ENCODE peak calls at places on chromosomes 7 and 10, in four cellular contexts. One of them, this sample, is unnamed.

GRCh38 chr7:148265896-148266295 is 324.7 kb upstream of the C7orf33 start:
- DNase-seq in GM12891: no peak
- DNase-seq in K562: no peak
- DNase-seq in GM12878: no peak
- DNase-seq in this sample: no peak

GRCh38 chr10:11014671-11015141 is 3.0 kb upstream of the CELF2 start:
- DNase-seq in GM12878: no peak
- DNase-seq in GM12891: no peak
- DNase-seq in K562: no peak
- DNase-seq in this sample: no peak

GRCh38 chr7:31311465-31312074 is 29.0 kb downstream of the NEUROD6 start:
- DNase-seq in K562: no peak
- DNase-seq in GM12878: no peak
- DNase-seq in GM12891: no peak
- DNase-seq in this sample: no peak

GRCh38 chr7:144674550-144674949 is 161.3 kb downstream of the TPK1 start:
- DNase-seq in GM12878: no peak
- DNase-seq in K562: no peak
- DNase-seq in GM12891: no peak
- DNase-seq in this sample: no peak

GRCh38 chr10:71086439-71087080 is 125.8 kb upstream of the UNC5B start:
- DNase-seq in GM12891: no peak
- DNase-seq in K562: no peak
- DNase-seq in GM12878: no peak
- DNase-seq in this sample: no peak

GRCh38 chr10:77165445-77166316 is 471.9 kb downstream of the KCNMA1 start:
- DNase-seq in GM12891: no peak
- DNase-seq in K562: peak; percentile 54
- DNase-seq in GM12878: peak; percentile 24
- DNase-seq in this sample: peak; percentile 11

GRCh38 chr10:25934673-25935139 is 677 bp downstream of the MYO3A start:
- DNase-seq in K562: peak; percentile 10
- DNase-seq in GM12878: no peak
- DNase-seq in GM12891: peak; percentile 45
- DNase-seq in this sample: no peak

GRCh38 chr7:102912742-102913141 is at the start of gene LRRC17:
- DNase-seq in K562: no peak
- DNase-seq in GM12878: no peak
- DNase-seq in GM12891: no peak
- DNase-seq in this sample: no peak

GRCh38 chr7:42174391-42174848 is 62.6 kb downstream of the GLI3 start:
- DNase-seq in GM12878: no peak
- DNase-seq in GM12891: no peak
- DNase-seq in K562: no peak
- DNase-seq in this sample: no peak

GRCh38 chr10:93337309-93337721 is 144.8 kb downstream of the MYOF start:
- DNase-seq in K562: no peak
- DNase-seq in GM12878: peak; percentile 21
- DNase-seq in GM12891: no peak
- DNase-seq in this sample: no peak

GRCh38 chr7:141221007-141221612 is 147.2 kb downstream of the TMEM178B start:
- DNase-seq in GM12878: no peak
- DNase-seq in K562: no peak
- DNase-seq in GM12891: no peak
- DNase-seq in this sample: no peak

GRCh38 chr10:24383681-24384106 is 174.8 kb downstream of the KIAA1217 start:
- DNase-seq in K562: peak; percentile 76
- DNase-seq in GM12878: peak; percentile 86
- DNase-seq in GM12891: peak; percentile 40
- DNase-seq in this sample: no peak

GRCh38 chr10:24382979-24383663 is 174.2 kb downstream of the KIAA1217 start:
- DNase-seq in K562: no peak
- DNase-seq in GM12891: peak; percentile 11
- DNase-seq in GM12878: no peak
- DNase-seq in this sample: no peak

GRCh38 chr10:24384954-24385353 is 176.0 kb downstream of the KIAA1217 start:
- DNase-seq in GM12891: no peak
- DNase-seq in K562: no peak
- DNase-seq in GM12878: no peak
- DNase-seq in this sample: no peak

GRCh38 chr10:24382596-24382978 is 173.6 kb downstream of the KIAA1217 start:
- DNase-seq in K562: no peak
- DNase-seq in GM12891: no peak
- DNase-seq in GM12878: no peak
- DNase-seq in this sample: no peak

GRCh38 chr10:24385776-24386175 is 176.8 kb downstream of the KIAA1217 start:
- DNase-seq in GM12891: no peak
- DNase-seq in GM12878: no peak
- DNase-seq in K562: no peak
- DNase-seq in this sample: no peak
- TF ChIP-seq SPI1 in GM12891: no peak
- TF ChIP-seq SPI1 in GM12878: no peak
- TF ChIP-seq SPI1 in K562: no peak
- TF ChIP-seq SPI1 in this sample: no peak

DNA sequence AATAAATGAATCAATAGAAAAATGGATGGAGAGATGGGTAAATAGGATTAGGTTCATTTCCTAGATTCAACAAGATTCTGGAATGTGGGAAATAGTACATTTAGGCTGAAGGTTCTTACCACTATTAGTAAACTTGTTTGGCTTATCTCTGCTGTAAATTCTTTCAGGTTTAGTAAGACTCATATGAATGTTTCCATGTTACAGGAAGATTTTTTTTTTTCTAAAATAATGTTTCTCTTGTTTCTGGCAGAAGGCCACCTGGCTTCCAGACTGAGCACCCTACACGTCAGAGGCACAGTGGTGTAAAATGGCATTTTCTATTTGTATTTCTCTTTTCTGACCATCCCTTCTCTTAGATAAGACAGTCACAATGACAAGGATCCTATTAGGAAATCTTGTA is 22.7 kb upstream of the AASS start:
- DNase-seq in K562: no peak
- DNase-seq in GM12891: no peak
- DNase-seq in GM12878: no peak
- DNase-seq in this sample: no peak
- TF ChIP-seq SPI1 in K562: no peak
- TF ChIP-seq SPI1 in GM12891: no peak
- TF ChIP-seq SPI1 in GM12878: no peak
- TF ChIP-seq SPI1 in this sample: no peak

GRCh38 chr7:33982425-33982786 is 77.1 kb downstream of the BMPER start:
- DNase-seq in K562: no peak
- DNase-seq in GM12891: no peak
- DNase-seq in GM12878: no peak
- DNase-seq in this sample: no peak

GRCh38 chr7:33981686-33982424 is 76.5 kb downstream of the BMPER start:
- DNase-seq in GM12891: no peak
- DNase-seq in GM12878: no peak
- DNase-seq in K562: no peak
- DNase-seq in this sample: no peak

GRCh38 chr7:33986456-33986855 is 81.1 kb downstream of the BMPER start:
- DNase-seq in GM12878: no peak
- DNase-seq in K562: no peak
- DNase-seq in GM12891: no peak
- DNase-seq in this sample: no peak

GRCh38 chr7:33986951-33987948 is 81.9 kb downstream of the BMPER start:
- DNase-seq in GM12891: no peak
- DNase-seq in GM12878: no peak
- DNase-seq in K562: no peak
- DNase-seq in this sample: no peak
- TF ChIP-seq SPI1 in GM12891: no peak
- TF ChIP-seq SPI1 in GM12878: no peak
- TF ChIP-seq SPI1 in K562: no peak
- TF ChIP-seq SPI1 in this sample: no peak

GRCh38 chr7:110841840-110842579 is 248.9 kb upstream of the LRRN3 start:
- DNase-seq in GM12891: no peak
- DNase-seq in K562: no peak
- DNase-seq in GM12878: no peak
- DNase-seq in this sample: no peak
- TF ChIP-seq SPI1 in GM12891: no peak
- TF ChIP-seq SPI1 in K562: no peak
- TF ChIP-seq SPI1 in GM12878: no peak
- TF ChIP-seq SPI1 in this sample: no peak

GRCh38 chr7:127657500-127657899 is 5.5 kb downstream of the SND1 start:
- DNase-seq in K562: no peak
- DNase-seq in GM12891: no peak
- DNase-seq in GM12878: no peak
- DNase-seq in this sample: no peak
- TF ChIP-seq SPI1 in K562: no peak
- TF ChIP-seq SPI1 in GM12891: no peak
- TF ChIP-seq SPI1 in GM12878: no peak
- TF ChIP-seq SPI1 in this sample: no peak

GRCh38 chr10:82529064-82529463 is 654.1 kb downstream of the NRG3 start:
- DNase-seq in K562: no peak
- DNase-seq in GM12891: no peak
- DNase-seq in GM12878: no peak
- DNase-seq in this sample: no peak
- TF ChIP-seq SPI1 in K562: no peak
- TF ChIP-seq SPI1 in GM12891: no peak
- TF ChIP-seq SPI1 in GM12878: no peak
- TF ChIP-seq SPI1 in this sample: no peak

DNA sequence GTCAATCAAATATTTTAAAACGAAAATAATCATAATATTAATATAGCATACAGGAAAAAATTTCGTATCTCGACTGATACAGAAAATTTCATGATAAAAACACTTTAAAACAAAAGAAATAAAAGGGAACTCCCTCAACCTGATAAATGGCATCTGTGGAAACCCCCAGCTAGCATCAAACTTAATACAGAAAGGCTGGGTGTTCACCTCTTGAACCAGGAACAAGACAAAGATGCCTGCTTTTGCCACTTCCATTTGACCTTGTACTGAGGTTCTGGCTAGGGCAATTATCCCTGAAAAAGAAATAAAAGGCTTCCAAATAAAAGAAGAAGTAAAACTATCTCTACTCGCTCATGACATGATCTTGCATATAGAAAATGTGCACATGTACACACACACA is 2.5 kb upstream of the ALOX5 start:
- DNase-seq in K562: no peak
- DNase-seq in GM12878: no peak
- DNase-seq in GM12891: no peak
- DNase-seq in this sample: no peak
- TF ChIP-seq SPI1 in K562: no peak
- TF ChIP-seq SPI1 in GM12878: peak; percentile 7
- TF ChIP-seq SPI1 in GM12891: peak; percentile 27
- TF ChIP-seq SPI1 in this sample: no peak

DNA sequence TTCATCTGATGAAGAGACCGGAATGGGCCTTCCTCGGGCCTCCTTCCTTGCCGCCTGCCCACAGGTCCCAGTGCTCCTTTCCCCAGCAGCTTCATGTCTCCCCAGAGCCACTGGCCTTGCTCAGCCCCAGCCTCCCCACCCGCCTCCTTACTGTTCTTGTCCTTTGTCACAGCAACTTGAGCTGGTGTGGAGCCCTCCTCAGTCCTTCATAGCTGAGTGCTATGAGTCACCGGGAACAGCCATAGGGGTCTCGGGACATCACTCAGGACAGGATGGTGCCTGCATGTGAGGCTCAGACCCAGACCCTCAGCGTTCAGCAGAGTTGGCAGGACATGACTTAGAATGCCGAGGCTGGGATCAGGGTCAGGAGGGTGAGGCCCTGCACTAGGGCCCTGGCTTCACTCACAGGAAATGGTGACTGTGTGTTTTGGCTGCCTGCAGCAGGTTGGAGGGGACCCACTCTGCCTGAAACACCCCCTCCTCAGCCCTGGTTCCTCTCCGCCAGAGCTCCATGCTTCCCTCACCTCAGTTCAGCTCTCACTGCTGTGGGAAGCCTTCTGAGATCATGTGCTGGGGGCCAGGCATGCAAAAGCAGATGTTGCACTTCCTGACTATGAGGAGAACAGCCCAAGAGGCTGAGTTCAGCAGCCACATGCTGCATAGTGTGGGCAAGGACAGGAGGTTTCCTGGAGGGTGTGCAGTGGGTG is 40.7 kb upstream of the GJD4 start:
- DNase-seq in GM12878: no peak
- DNase-seq in GM12891: no peak
- DNase-seq in K562: no peak
- DNase-seq in this sample: peak; percentile 74
- TF ChIP-seq SPI1 in GM12878: no peak
- TF ChIP-seq SPI1 in GM12891: no peak
- TF ChIP-seq SPI1 in K562: no peak
- TF ChIP-seq SPI1 in this sample: peak; percentile 34

GRCh38 chr7:105246195-105247078 is 142.3 kb downstream of the SRPK2 start:
- DNase-seq in GM12878: no peak
- DNase-seq in K562: no peak
- DNase-seq in GM12891: no peak
- DNase-seq in this sample: no peak
- TF ChIP-seq SPI1 in GM12878: no peak
- TF ChIP-seq SPI1 in K562: no peak
- TF ChIP-seq SPI1 in GM12891: no peak
- TF ChIP-seq SPI1 in this sample: no peak

GRCh38 chr10:102596506-102596971 is 47.7 kb upstream of the TRIM8 start:
- DNase-seq in GM12878: no peak
- DNase-seq in K562: peak; percentile 57
- DNase-seq in GM12891: peak; percentile 56
- DNase-seq in this sample: peak; percentile 76
- TF ChIP-seq SPI1 in GM12878: no peak
- TF ChIP-seq SPI1 in K562: no peak
- TF ChIP-seq SPI1 in GM12891: no peak
- TF ChIP-seq SPI1 in this sample: no peak